ENCODE peak calls at places on chromosome X, in nine cellular contexts. L, H, G, C, U, B, A, V and I are unnamed samples.

GRCh38 chrX:13283968-13284914 is 35.6 kb downstream of the ATXN3L start:
- DNase-seq in L (no peak), V (no peak), C (peak; percentile 51), U (no peak), H (no peak), A (no peak), G (no peak), B (peak; percentile 17), I (no peak)

GRCh38 chrX:22922961-22923360 is 76.8 kb upstream of the DDX53 start:
- DNase-seq in L (no peak), C (no peak), U (no peak), G (no peak), B (peak; percentile 10), H (no peak), A (no peak), V (no peak), I (no peak)

GRCh38 chrX:78316310-78316709 is 11.1 kb downstream of the CYSLTR1 start:
- DNase-seq in A (no peak), H (no peak), B (no peak), C (no peak), G (no peak), L (no peak), V (no peak), U (no peak), I (no peak)

GRCh38 chrX:143340190-143340589 is 177.1 kb downstream of the SPANXN3 start:
- DNase-seq in L (no peak), H (no peak), V (no peak), A (no peak), G (no peak), B (no peak), U (no peak), C (peak; percentile 0), I (no peak)

GRCh38 chrX:150224676-150225075 is 138.4 kb upstream of the MAMLD1 start:
- DNase-seq in V (no peak), A (no peak), L (no peak), C (no peak), B (no peak), H (no peak), U (no peak), G (no peak), I (no peak)

GRCh38 chrX:8688776-8689175 is 43.2 kb downstream of the ANOS1 start:
- DNase-seq in H (no peak), C (peak; percentile 80), V (no peak), L (no peak), B (no peak), U (no peak), G (no peak), A (no peak), I (no peak)

GRCh38 chrX:10447577-10448214 is 172.7 kb downstream of the MID1 start:
- DNase-seq in U (no peak), A (no peak), H (no peak), B (peak; percentile 94), C (no peak), G (no peak), V (no peak), L (no peak), I (no peak)

GRCh38 chrX:110045421-110045820 is 42.5 kb downstream of the TMEM164 start:
- DNase-seq in C (no peak), A (no peak), V (no peak), H (no peak), L (no peak), G (no peak), U (peak; percentile 11), B (no peak), I (no peak)

GRCh38 chrX:19347916-19348315 is 4.2 kb downstream of the PDHA1 start:
- DNase-seq in C (no peak), A (no peak), V (no peak), H (no peak), G (no peak), U (no peak), B (no peak), L (no peak), I (no peak)

GRCh38 chrX:17635231-17635630 is 102.1 kb upstream of the SCML1 start:
- DNase-seq in U (no peak), C (peak; percentile 91), B (no peak), V (no peak), G (no peak), L (no peak), H (no peak), A (peak; percentile 55), I (peak; percentile 13)

GRCh38 chrX:1601768-1602085 is 10.3 kb downstream of the AKAP17A start:
- DNase-seq in B (no peak), L (no peak), V (no peak), C (no peak), A (no peak), U (no peak), H (no peak), G (no peak), I (no peak)
- H3K36me3 ChIP-seq in B (peaks cover 16% of the 10 kb centered on the region), L (peaks cover 57% of the 10 kb centered on the region), V (peaks cover 81% of the 10 kb centered on the region), C (peaks cover 12% of the 10 kb centered on the region), A (peaks cover 15% of the 10 kb centered on the region), U (peaks cover 73% of the 10 kb centered on the region), H (peaks cover 58% of the 10 kb centered on the region), G (peaks cover 91% of the 10 kb centered on the region), I (peaks cover 18% of the 10 kb centered on the region)

GRCh38 chrX:71282514-71283408 is 674 bp upstream of the NONO start:
- DNase-seq in U (no peak), B (no peak), G (no peak), A (peak; percentile 7), H (peak; percentile 37), V (no peak), L (no peak), C (peak; percentile 57), I (no peak)
- H3K4me3 ChIP-seq in U (peak overlapping the region; percentile 77), B (peak overlapping the region; percentile 94), G (peak overlapping the region; percentile 99), A (peak overlapping the region; percentile 15), H (peak overlapping the region; percentile 80), V (peak overlapping the region; percentile 62), L (peak overlapping the region; percentile 80), C (no peak overlapping the region), I (no peak overlapping the region)

GRCh38 chrX:130048686-130049222 is 61.5 kb downstream of the ELF4 start:
- DNase-seq in B (no peak), H (no peak), G (no peak), C (no peak), L (no peak), V (no peak), U (no peak), A (no peak), I (no peak)

GRCh38 chrX:130055103-130055502 is 55.2 kb downstream of the ELF4 start:
- DNase-seq in B (no peak), A (no peak), H (no peak), G (no peak), C (peak; percentile 77), L (no peak), V (no peak), U (no peak), I (no peak)

GRCh38 chrX:130053236-130053635 is 57.1 kb downstream of the ELF4 start:
- DNase-seq in V (no peak), C (no peak), U (no peak), L (no peak), A (no peak), G (no peak), B (no peak), H (no peak), I (no peak)

GRCh38 chrX:130049821-130050220 is 60.5 kb downstream of the ELF4 start:
- DNase-seq in B (no peak), L (no peak), G (no peak), H (no peak), C (no peak), A (no peak), V (no peak), U (no peak), I (no peak)

GRCh38 chrX:130051176-130051845 is 59.0 kb downstream of the ELF4 start:
- DNase-seq in L (no peak), H (no peak), A (no peak), V (no peak), B (no peak), C (no peak), U (no peak), G (no peak), I (no peak)
- H3K36me3 ChIP-seq in L (peaks cover 86% of the 10 kb centered on the region), H (peaks cover 18% of the 10 kb centered on the region), A (no peaks in the 10 kb centered on the region), V (peaks cover 61% of the 10 kb centered on the region), B (peaks cover 5% of the 10 kb centered on the region), C (no peaks in the 10 kb centered on the region), U (peaks cover 65% of the 10 kb centered on the region), G (peaks cover 5% of the 10 kb centered on the region), I (no peaks in the 10 kb centered on the region)

GRCh38 chrX:106039920-106040319 is 1.4 kb upstream of the SERPINA7 start:
- DNase-seq in L (no peak), A (peak; percentile 29), V (no peak), U (no peak), H (no peak), G (no peak), B (peak; percentile 55), C (peak; percentile 23), I (peak; percentile 29)
- H3K4me3 ChIP-seq in L (no peak overlapping the region), A (no peak overlapping the region), V (no peak overlapping the region), U (no peak overlapping the region), H (no peak overlapping the region), G (no peak overlapping the region), B (no peak overlapping the region), C (no peak overlapping the region), I (no peak overlapping the region)

DNA sequence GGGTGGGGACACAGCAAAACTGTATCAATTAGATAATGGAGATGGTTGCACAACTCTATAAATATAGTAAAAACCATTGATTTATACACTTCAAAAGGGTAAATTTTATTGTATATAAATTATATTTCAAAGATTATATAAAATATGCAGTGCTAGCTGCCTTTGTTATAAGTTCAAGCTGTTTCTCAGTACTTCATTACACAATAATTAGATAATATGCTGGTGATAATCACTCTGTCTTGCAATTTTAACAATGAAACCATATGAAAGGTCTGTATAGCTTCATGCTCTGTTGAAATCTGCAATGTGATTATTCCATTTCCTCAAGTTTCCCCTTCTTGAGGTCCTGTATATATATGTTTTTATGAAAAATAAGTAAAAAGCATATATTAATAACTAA is 73.4 kb upstream of the PLS3 start:
- DNase-seq in A (no peak), H (no peak), B (no peak), L (no peak), G (no peak), V (no peak), C (no peak), U (no peak), I (no peak)
- H3K36me3 ChIP-seq in A (no peaks in the 10 kb centered on the region), H (no peaks in the 10 kb centered on the region), B (no peaks in the 10 kb centered on the region), L (no peaks in the 10 kb centered on the region), G (no peaks in the 10 kb centered on the region), V (no peaks in the 10 kb centered on the region), C (no peaks in the 10 kb centered on the region), U (no peaks in the 10 kb centered on the region), I (no peaks in the 10 kb centered on the region)

DNA sequence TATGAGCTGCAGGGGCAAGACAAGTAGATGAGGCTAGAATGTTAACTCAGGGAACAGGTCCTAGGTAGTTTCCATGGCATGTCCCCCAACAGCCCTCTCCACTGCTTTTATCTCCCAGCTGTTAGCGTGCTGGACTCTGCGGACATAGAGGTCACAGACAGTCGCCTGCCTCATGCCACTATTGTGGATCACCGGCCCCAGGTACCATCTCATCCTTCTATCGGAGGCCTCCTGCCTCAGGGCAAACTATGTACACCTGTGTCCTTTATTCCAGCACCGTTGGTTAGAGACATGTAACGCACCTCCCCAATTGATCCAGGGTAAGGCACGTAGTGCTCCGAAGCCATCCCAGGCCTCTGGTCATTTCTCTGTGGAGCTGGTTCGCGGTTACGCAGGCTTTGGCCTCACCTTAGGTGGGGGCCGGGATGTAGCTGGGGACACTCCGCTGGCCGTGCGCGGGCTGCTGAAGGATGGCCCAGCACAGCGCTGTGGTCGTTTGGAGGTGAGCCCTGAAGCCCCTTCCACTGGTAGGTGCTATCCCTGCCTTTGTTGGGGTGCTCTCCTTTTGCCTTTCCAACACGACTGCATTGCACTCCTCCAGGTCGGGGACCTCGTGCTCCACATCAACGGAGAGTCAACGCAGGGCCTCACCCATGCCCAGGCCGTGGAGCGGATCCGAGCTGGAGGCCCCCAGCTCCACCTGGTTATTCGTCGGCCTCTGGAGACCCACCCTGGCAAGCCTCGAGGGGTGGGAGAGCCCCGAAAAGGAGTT is 2.2 kb downstream of the MAGIX start:
- DNase-seq in G (no peak), H (no peak), A (no peak), V (no peak), C (no peak), B (no peak), U (no peak), L (no peak), I (no peak)
- H3K4me3 ChIP-seq in G (peak overlapping the region; percentile 63), H (no peak overlapping the region), A (no peak overlapping the region), V (no peak overlapping the region), C (no peak overlapping the region), B (no peak overlapping the region), U (no peak overlapping the region), L (peak overlapping the region; percentile 31), I (no peak overlapping the region)